ENCODE peak calls at places on chromosome 3, in seven cellular contexts. B is choroid plexus epithelial cell; G is psoas muscle; W is right lobe of liver; S is endothelial cell; Z is Panc1; T is activated CD8-positive, alpha-beta T cell treated with anti-CD3 and anti-CD28 coated beads for 36 hours. Q is an unnamed sample.

GRCh38 chr3:119413603-119414280 is 49.7 kb downstream of the TMEM39A start:
- DNase-seq in B (no peak), G (no peak), W (no peak), S (no peak), Z (no peak), T (no peak), Q (no peak)

GRCh38 chr3:41199866-41200668 is 762 bp downstream of the CTNNB1 start:
- DNase-seq in B (peak), G (no peak), W (no peak), S (no peak), Z (no peak), T (peak), Q (peak)

GRCh38 chr3:31918179-31919165 is 62.6 kb downstream of the OSBPL10 start:
- DNase-seq in B (peak), G (no peak), W (no peak), S (no peak), Z (no peak), T (peak), Q (no peak)

GRCh38 chr3:57951106-57951882 is 56.9 kb upstream of the FLNB start:
- DNase-seq in B (peak), G (peak), W (peak), S (no peak), Z (no peak), T (peak), Q (no peak)

GRCh38 chr3:36525115-36525711 is 144.9 kb downstream of the STAC start:
- DNase-seq in B (peak), G (no peak), W (no peak), S (no peak), Z (no peak), T (no peak), Q (no peak)

GRCh38 chr3:141561426-141562034 is 74.7 kb downstream of the RASA2 start:
- DNase-seq in B (peak), G (no peak), W (no peak), S (peak), Z (peak), T (peak), Q (peak)

GRCh38 chr3:131591394-131591990 is 88.7 kb upstream of the MRPL3 start:
- DNase-seq in B (peak), G (no peak), W (no peak), S (no peak), Z (no peak), T (no peak), Q (no peak)

GRCh38 chr3:104825116-104825515 is 541.6 kb upstream of the ALCAM start:
- DNase-seq in B (peak), G (no peak), W (no peak), S (no peak), Z (no peak), T (no peak), Q (no peak)

GRCh38 chr3:24496529-24497482 is 2.2 kb upstream of the THRB start:
- DNase-seq in B (peak), G (peak), W (peak), S (peak), Z (no peak), T (no peak), Q (peak)

GRCh38 chr3:188605960-188606359 is 452.0 kb downstream of the LPP start:
- DNase-seq in B (no peak), G (no peak), W (no peak), S (no peak), Z (no peak), T (no peak), Q (no peak)

GRCh38 chr3:38247366-38248035 is 18.1 kb upstream of the SLC22A13 start:
- DNase-seq in B (peak), G (no peak), W (no peak), S (no peak), Z (peak), T (no peak), Q (no peak)

GRCh38 chr3:118548434-118548833 is 486.2 kb downstream of the IGSF11 start:
- DNase-seq in B (no peak), G (no peak), W (no peak), S (no peak), Z (no peak), T (no peak), Q (no peak)

GRCh38 chr3:55467099-55467498 is 20.0 kb downstream of the WNT5A start:
- DNase-seq in B (peak), G (no peak), W (no peak), S (no peak), Z (no peak), T (no peak), Q (no peak)

GRCh38 chr3:180196658-180197057 is 159.9 kb upstream of the PEX5L start:
- DNase-seq in B (no peak), G (no peak), W (no peak), S (no peak), Z (no peak), T (no peak), Q (no peak)

GRCh38 chr3:10011644-10012043 is 14.6 kb upstream of the FANCD2 start:
- DNase-seq in B (no peak), G (no peak), W (no peak), S (no peak), Z (no peak), T (no peak), Q (no peak)

GRCh38 chr3:171503817-171504216 is 43.6 kb upstream of the TNIK start:
- DNase-seq in B (no peak), G (no peak), W (no peak), S (no peak), Z (no peak), T (no peak), Q (no peak)

GRCh38 chr3:59131016-59131771 is 81.4 kb upstream of the CFAP20DC start:
- DNase-seq in B (no peak), G (no peak), W (no peak), S (no peak), Z (no peak), T (no peak), Q (no peak)

GRCh38 chr3:15633766-15634588 is 32.4 kb downstream of the BTD start:
- DNase-seq in B (no peak), G (no peak), W (peak), S (no peak), Z (no peak), T (no peak), Q (no peak)

GRCh38 chr3:86923071-86923476 is 67.9 kb downstream of the VGLL3 start:
- DNase-seq in B (peak), G (peak), W (no peak), S (no peak), Z (no peak), T (no peak), Q (no peak)

GRCh38 chr3:157120071-157120892 is 39.7 kb downstream of the CCNL1 start:
- DNase-seq in B (no peak), G (no peak), W (peak), S (no peak), Z (no peak), T (no peak), Q (no peak)
- TF ChIP-seq CTCF in B (no peak), G (no peak), W (no peak), S (no peak), Z (no peak), T (no peak), Q (no peak)

DNA sequence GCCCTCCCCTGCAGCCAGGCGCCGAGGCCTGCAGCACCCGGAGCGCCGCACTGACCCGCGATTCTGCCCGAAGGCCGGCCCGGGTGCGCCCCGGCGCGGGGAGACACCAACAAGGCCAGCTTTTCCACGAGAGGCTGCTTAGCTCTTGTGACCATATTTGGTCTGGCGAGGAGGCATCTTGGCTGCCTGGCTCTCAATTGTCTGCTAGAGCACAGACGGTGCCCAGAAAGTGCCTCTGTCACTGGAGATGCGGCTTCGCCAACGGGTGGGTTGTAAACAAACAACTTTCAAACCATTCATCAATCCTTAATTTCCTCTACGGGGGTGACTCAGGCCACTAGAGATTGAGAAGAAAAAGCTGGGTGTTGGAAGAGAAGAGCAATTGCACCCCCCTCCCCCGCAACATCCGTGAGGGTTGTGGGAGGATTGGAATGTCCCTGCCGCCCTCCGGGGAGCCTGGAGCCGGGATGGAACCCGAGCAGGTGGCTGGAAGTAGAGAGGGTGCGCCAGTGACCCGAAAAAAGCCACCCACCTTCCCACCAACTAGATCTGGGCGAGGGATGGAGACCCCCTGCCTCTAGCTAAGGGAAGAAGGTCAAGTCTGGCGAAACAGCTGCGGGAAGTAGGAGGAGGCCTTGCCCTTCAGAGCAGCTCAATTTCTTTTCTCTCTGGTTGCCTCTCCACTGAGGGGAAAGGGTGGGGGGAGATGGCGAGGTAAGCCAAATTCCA is 783 bp upstream of the WWTR1 start:
- DNase-seq in B (peak), G (peak), W (peak), S (peak), Z (no peak), T (peak), Q (no peak)
- TF ChIP-seq CTCF in B (peak), G (peak), W (peak), S (no peak), Z (no peak), T (no peak), Q (no peak)

GRCh38 chr3:62372621-62373041 is 719 bp downstream of the FEZF2 start:
- DNase-seq in B (no peak), G (no peak), W (no peak), S (peak), Z (no peak), T (no peak), Q (no peak)

GRCh38 chr3:62374375-62374876 is 1.1 kb upstream of the FEZF2 start:
- DNase-seq in B (peak), G (no peak), W (no peak), S (peak), Z (no peak), T (no peak), Q (no peak)

GRCh38 chr3:62373215-62373614 is at the start of gene FEZF2:
- DNase-seq in B (no peak), G (no peak), W (no peak), S (peak), Z (no peak), T (no peak), Q (no peak)

GRCh38 chr3:62375655-62376054 is 2.3 kb upstream of the FEZF2 start:
- DNase-seq in B (no peak), G (no peak), W (no peak), S (no peak), Z (no peak), T (no peak), Q (no peak)

GRCh38 chr3:62373714-62374333 is 474 bp upstream of the FEZF2 start:
- DNase-seq in B (no peak), G (no peak), W (no peak), S (peak), Z (no peak), T (no peak), Q (no peak)
- TF ChIP-seq CTCF in B (no peak), G (no peak), W (no peak), S (no peak), Z (no peak), T (no peak), Q (no peak)

GRCh38 chr3:125059488-125060245 is 3.9 kb upstream of the HEG1 start:
- DNase-seq in B (peak), G (no peak), W (no peak), S (no peak), Z (no peak), T (no peak), Q (no peak)
- TF ChIP-seq CTCF in B (peak), G (no peak), W (no peak), S (no peak), Z (no peak), T (no peak), Q (peak)

GRCh38 chr3:83003917-83004316 is 1242.5 kb upstream of the GBE1 start:
- DNase-seq in B (peak), G (no peak), W (no peak), S (no peak), Z (no peak), T (no peak), Q (no peak)

GRCh38 chr3:83002869-83003445 is 1241.5 kb upstream of the GBE1 start:
- DNase-seq in B (no peak), G (no peak), W (no peak), S (no peak), Z (no peak), T (no peak), Q (no peak)

GRCh38 chr3:82999777-83000176 is 1238.3 kb upstream of the GBE1 start:
- DNase-seq in B (no peak), G (no peak), W (no peak), S (no peak), Z (no peak), T (no peak), Q (no peak)
- TF ChIP-seq CTCF in B (no peak), G (no peak), W (no peak), S (no peak), Z (no peak), T (no peak), Q (no peak)